ENCODE peak calls at places on chromosomes 3 and 15, in six cellular contexts. One of them, this sample, is unnamed.

GRCh38 chr3:127458698-127459097 is 131.8 kb downstream of the TPRA1 start:
- DNase-seq in foreskin fibroblast: peak; percentile 17
- DNase-seq in retina: peak; percentile 85
- DNase-seq in activated naive CD4-positive, alpha-beta T cell: no peak
- DNase-seq in EL: no peak
- DNase-seq in D341Med: no peak
- DNase-seq in this sample: no peak

GRCh38 chr3:191136347-191136746 is 62.7 kb upstream of the OSTN start:
- DNase-seq in foreskin fibroblast: peak; percentile 52
- DNase-seq in retina: no peak
- DNase-seq in activated naive CD4-positive, alpha-beta T cell: no peak
- DNase-seq in EL: peak; percentile 30
- DNase-seq in D341Med: peak; percentile 33
- DNase-seq in this sample: no peak

GRCh38 chr3:177905173-177905894 is 630.9 kb upstream of the KCNMB2 start:
- DNase-seq in foreskin fibroblast: peak; percentile 56
- DNase-seq in retina: no peak
- DNase-seq in activated naive CD4-positive, alpha-beta T cell: no peak
- DNase-seq in EL: peak; percentile 84
- DNase-seq in D341Med: no peak
- DNase-seq in this sample: peak; percentile 11

GRCh38 chr3:112345681-112346080 is 12.7 kb downstream of the CD200 start:
- DNase-seq in foreskin fibroblast: no peak
- DNase-seq in retina: no peak
- DNase-seq in activated naive CD4-positive, alpha-beta T cell: no peak
- DNase-seq in EL: no peak
- DNase-seq in D341Med: no peak
- DNase-seq in this sample: no peak

GRCh38 chr3:72664576-72664975 is 183.7 kb downstream of the SHQ1 start:
- DNase-seq in foreskin fibroblast: peak; percentile 38
- DNase-seq in retina: no peak
- DNase-seq in activated naive CD4-positive, alpha-beta T cell: no peak
- DNase-seq in EL: no peak
- DNase-seq in D341Med: no peak
- DNase-seq in this sample: no peak

GRCh38 chr15:27249723-27250160 is 278.8 kb downstream of the GABRG3 start:
- DNase-seq in foreskin fibroblast: no peak
- DNase-seq in retina: no peak
- DNase-seq in activated naive CD4-positive, alpha-beta T cell: no peak
- DNase-seq in EL: no peak
- DNase-seq in D341Med: no peak
- DNase-seq in this sample: no peak

GRCh38 chr3:118850687-118851086 is 184.0 kb downstream of the IGSF11 start:
- DNase-seq in foreskin fibroblast: no peak
- DNase-seq in retina: no peak
- DNase-seq in activated naive CD4-positive, alpha-beta T cell: no peak
- DNase-seq in EL: no peak
- DNase-seq in D341Med: no peak
- DNase-seq in this sample: no peak

GRCh38 chr15:28110416-28110975 is 11.4 kb upstream of the OCA2 start:
- DNase-seq in foreskin fibroblast: peak; percentile 23
- DNase-seq in retina: no peak
- DNase-seq in activated naive CD4-positive, alpha-beta T cell: no peak
- DNase-seq in EL: no peak
- DNase-seq in D341Med: peak; percentile 82
- DNase-seq in this sample: no peak

GRCh38 chr3:160052385-160053047 is 63.9 kb downstream of the IL12A start:
- DNase-seq in foreskin fibroblast: peak; percentile 22
- DNase-seq in retina: no peak
- DNase-seq in activated naive CD4-positive, alpha-beta T cell: no peak
- DNase-seq in EL: no peak
- DNase-seq in D341Med: no peak
- DNase-seq in this sample: no peak

GRCh38 chr3:107938128-107938527 is 152.7 kb downstream of the CD47 start:
- DNase-seq in foreskin fibroblast: peak; percentile 62
- DNase-seq in retina: peak; percentile 23
- DNase-seq in activated naive CD4-positive, alpha-beta T cell: no peak
- DNase-seq in EL: peak; percentile 43
- DNase-seq in D341Med: peak; percentile 53
- DNase-seq in this sample: no peak

GRCh38 chr3:160196511-160197104 is 28.6 kb upstream of the C3orf80 start:
- DNase-seq in foreskin fibroblast: no peak
- DNase-seq in retina: no peak
- DNase-seq in activated naive CD4-positive, alpha-beta T cell: no peak
- DNase-seq in EL: no peak
- DNase-seq in D341Med: no peak
- DNase-seq in this sample: no peak

GRCh38 chr3:15029625-15030024 is 35.5 kb downstream of the MRPS25 start:
- DNase-seq in foreskin fibroblast: no peak
- DNase-seq in retina: no peak
- DNase-seq in activated naive CD4-positive, alpha-beta T cell: no peak
- DNase-seq in EL: no peak
- DNase-seq in D341Med: no peak
- DNase-seq in this sample: no peak

GRCh38 chr3:37256447-37256846 is 82.1 kb upstream of the LRRFIP2 start:
- DNase-seq in foreskin fibroblast: peak; percentile 9
- DNase-seq in retina: no peak
- DNase-seq in activated naive CD4-positive, alpha-beta T cell: no peak
- DNase-seq in EL: peak; percentile 25
- DNase-seq in D341Med: peak; percentile 30
- DNase-seq in this sample: no peak

GRCh38 chr15:88986949-88987589 is 73.9 kb upstream of the MFGE8 start:
- DNase-seq in foreskin fibroblast: no peak
- DNase-seq in retina: no peak
- DNase-seq in activated naive CD4-positive, alpha-beta T cell: no peak
- DNase-seq in EL: no peak
- DNase-seq in D341Med: no peak
- DNase-seq in this sample: no peak

GRCh38 chr3:189071452-189071851 is 100.3 kb upstream of the TPRG1 start:
- DNase-seq in foreskin fibroblast: peak; percentile 14
- DNase-seq in retina: no peak
- DNase-seq in activated naive CD4-positive, alpha-beta T cell: no peak
- DNase-seq in EL: peak; percentile 31
- DNase-seq in D341Med: no peak
- DNase-seq in this sample: no peak

GRCh38 chr15:35994861-35995260 is 448.9 kb upstream of the DPH6 start:
- DNase-seq in foreskin fibroblast: no peak
- DNase-seq in retina: no peak
- DNase-seq in activated naive CD4-positive, alpha-beta T cell: no peak
- DNase-seq in EL: no peak
- DNase-seq in D341Med: no peak
- DNase-seq in this sample: no peak

GRCh38 chr3:62928256-62928655 is 53.0 kb upstream of the CADPS start:
- DNase-seq in foreskin fibroblast: no peak
- DNase-seq in retina: no peak
- DNase-seq in activated naive CD4-positive, alpha-beta T cell: no peak
- DNase-seq in EL: no peak
- DNase-seq in D341Med: no peak
- DNase-seq in this sample: no peak

GRCh38 chr15:44489464-44489863 is 47.5 kb upstream of the EIF3J start:
- DNase-seq in foreskin fibroblast: peak; percentile 88
- DNase-seq in retina: no peak
- DNase-seq in activated naive CD4-positive, alpha-beta T cell: no peak
- DNase-seq in EL: peak; percentile 84
- DNase-seq in D341Med: no peak
- DNase-seq in this sample: peak; percentile 19

GRCh38 chr3:194145702-194146101 is 9.8 kb downstream of the HES1 start:
- DNase-seq in foreskin fibroblast: no peak
- DNase-seq in retina: no peak
- DNase-seq in activated naive CD4-positive, alpha-beta T cell: no peak
- DNase-seq in EL: no peak
- DNase-seq in D341Med: no peak
- DNase-seq in this sample: no peak

GRCh38 chr3:194142156-194142910 is 6.4 kb downstream of the HES1 start:
- DNase-seq in foreskin fibroblast: no peak
- DNase-seq in retina: no peak
- DNase-seq in activated naive CD4-positive, alpha-beta T cell: no peak
- DNase-seq in EL: no peak
- DNase-seq in D341Med: no peak
- DNase-seq in this sample: no peak

GRCh38 chr3:86867990-86868389 is 123.0 kb downstream of the VGLL3 start:
- DNase-seq in foreskin fibroblast: peak; percentile 15
- DNase-seq in retina: no peak
- DNase-seq in activated naive CD4-positive, alpha-beta T cell: no peak
- DNase-seq in EL: peak; percentile 7
- DNase-seq in D341Med: no peak
- DNase-seq in this sample: no peak

GRCh38 chr3:186646106-186646505 is 5.9 kb downstream of the FETUB start:
- DNase-seq in foreskin fibroblast: no peak
- DNase-seq in retina: no peak
- DNase-seq in activated naive CD4-positive, alpha-beta T cell: no peak
- DNase-seq in EL: no peak
- DNase-seq in D341Med: no peak
- DNase-seq in this sample: no peak

GRCh38 chr3:155356594-155357370 is 63.3 kb upstream of the STRIT1 start:
- DNase-seq in foreskin fibroblast: peak; percentile 31
- DNase-seq in retina: no peak
- DNase-seq in activated naive CD4-positive, alpha-beta T cell: no peak
- DNase-seq in EL: no peak
- DNase-seq in D341Med: no peak
- DNase-seq in this sample: no peak

GRCh38 chr3:185420762-185421161 is 57.8 kb downstream of the MAP3K13 start:
- DNase-seq in foreskin fibroblast: peak; percentile 11
- DNase-seq in retina: no peak
- DNase-seq in activated naive CD4-positive, alpha-beta T cell: no peak
- DNase-seq in EL: no peak
- DNase-seq in D341Med: no peak
- DNase-seq in this sample: no peak

GRCh38 chr3:153242900-153243299 is 80.9 kb downstream of the RAP2B start:
- DNase-seq in foreskin fibroblast: peak; percentile 21
- DNase-seq in retina: no peak
- DNase-seq in activated naive CD4-positive, alpha-beta T cell: no peak
- DNase-seq in EL: no peak
- DNase-seq in D341Med: no peak
- DNase-seq in this sample: no peak

GRCh38 chr3:164897335-164897734 is 181.0 kb downstream of the SI start:
- DNase-seq in foreskin fibroblast: no peak
- DNase-seq in retina: no peak
- DNase-seq in activated naive CD4-positive, alpha-beta T cell: no peak
- DNase-seq in EL: no peak
- DNase-seq in D341Med: no peak
- DNase-seq in this sample: no peak

GRCh38 chr3:152235709-152236298 is 32.9 kb upstream of the MBNL1 start:
- DNase-seq in foreskin fibroblast: peak; percentile 76
- DNase-seq in retina: no peak
- DNase-seq in activated naive CD4-positive, alpha-beta T cell: no peak
- DNase-seq in EL: peak; percentile 61
- DNase-seq in D341Med: no peak
- DNase-seq in this sample: no peak

GRCh38 chr3:141529256-141530132 is 42.7 kb downstream of the RASA2 start:
- DNase-seq in foreskin fibroblast: peak; percentile 18
- DNase-seq in retina: no peak
- DNase-seq in activated naive CD4-positive, alpha-beta T cell: no peak
- DNase-seq in EL: no peak
- DNase-seq in D341Med: no peak
- DNase-seq in this sample: no peak

GRCh38 chr3:159830523-159831151 is 158.0 kb upstream of the IL12A start:
- DNase-seq in foreskin fibroblast: peak; percentile 60
- DNase-seq in retina: no peak
- DNase-seq in activated naive CD4-positive, alpha-beta T cell: no peak
- DNase-seq in EL: peak; percentile 43
- DNase-seq in D341Med: no peak
- DNase-seq in this sample: no peak

GRCh38 chr3:93843981-93844380 is 129.7 kb downstream of the PROS1 start:
- DNase-seq in foreskin fibroblast: peak; percentile 86
- DNase-seq in retina: no peak
- DNase-seq in activated naive CD4-positive, alpha-beta T cell: no peak
- DNase-seq in EL: peak; percentile 89
- DNase-seq in D341Med: no peak
- DNase-seq in this sample: peak; percentile 11

This sample was measured in H54.